ENCODE peak calls at places on chromosomes 5 and 9, in five cellular contexts. M is SK-N-SH, N is HepG2, B is IMR-90, V is K562. F is an unnamed sample.

GRCh38 chr9:131239307-131239975 is 36.9 kb downstream of the FAM78A start:
- DNase-seq in B (no peak), M (no peak), V (no peak), N (no peak), F (no peak)

GRCh38 chr9:135137398-135137832 is 49.9 kb downstream of the OLFM1 start:
- DNase-seq in V (peak; percentile 11), M (peak; percentile 58), N (no peak), B (no peak), F (no peak)

GRCh38 chr5:82749453-82749852 is 327.7 kb downstream of the TMEM167A start:
- DNase-seq in B (no peak), V (no peak), N (no peak), M (peak; percentile 36), F (no peak)

GRCh38 chr5:160635046-160635445 is 213.4 kb downstream of the PTTG1 start:
- DNase-seq in V (no peak), M (no peak), B (no peak), N (peak; percentile 23), F (no peak)

GRCh38 chr5:147558826-147559225 is 49.0 kb upstream of the DPYSL3 start:
- DNase-seq in V (no peak), M (peak; percentile 66), N (no peak), B (peak; percentile 81), F (no peak)

GRCh38 chr5:163758283-163758711 is 252.9 kb downstream of the MAT2B start:
- DNase-seq in B (peak; percentile 41), N (no peak), V (no peak), M (no peak), F (no peak)

GRCh38 chr5:102971693-102972293 is 148.1 kb downstream of the GIN1 start:
- DNase-seq in N (peak; percentile 1), M (no peak), V (no peak), B (peak; percentile 70), F (no peak)

GRCh38 chr5:171496431-171496830 is 77.0 kb downstream of the FGF18 start:
- DNase-seq in N (no peak), V (no peak), M (no peak), B (no peak), F (no peak)

GRCh38 chr5:69493235-69493925 is 790 bp downstream of the OCLN start:
- DNase-seq in M (peak; percentile 74), V (no peak), N (no peak), B (no peak), F (no peak)

GRCh38 chr5:75018805-75019587 is 33.4 kb downstream of the GCNT4 start:
- DNase-seq in B (no peak), V (no peak), N (no peak), M (no peak), F (no peak)

GRCh38 chr5:123976393-123977029 is 464.5 kb downstream of the CSNK1G3 start:
- DNase-seq in B (no peak), N (no peak), V (no peak), M (no peak), F (peak; percentile 55)

GRCh38 chr9:7185612-7186011 is 427.8 kb downstream of the KDM4C start:
- DNase-seq in B (peak; percentile 90), V (no peak), M (no peak), N (peak; percentile 42), F (no peak)

GRCh38 chr9:87071473-87071872 is 124.2 kb upstream of the GAS1 start:
- DNase-seq in B (no peak), V (no peak), M (no peak), N (no peak), F (no peak)

GRCh38 chr5:127068771-127069330 is 4.5 kb downstream of the C5orf63 start:
- DNase-seq in N (no peak), M (no peak), B (peak; percentile 47), V (no peak), F (no peak)

GRCh38 chr9:33289501-33289900 is 815 bp upstream of the NFX1 start:
- DNase-seq in M (peak; percentile 38), V (no peak), N (no peak), B (no peak), F (no peak)

GRCh38 chr5:56481147-56481997 is 248.2 kb upstream of the ANKRD55 start:
- DNase-seq in M (peak; percentile 70), B (peak; percentile 54), N (peak; percentile 35), V (no peak), F (peak; percentile 23)

GRCh38 chr5:164818440-164818839 is 1313.0 kb downstream of the MAT2B start:
- DNase-seq in V (no peak), M (no peak), B (no peak), N (no peak), F (no peak)

GRCh38 chr5:170752257-170753215 is 31.0 kb upstream of the GABRP start:
- DNase-seq in M (peak; percentile 40), V (no peak), N (no peak), B (no peak), F (no peak)

GRCh38 chr9:5650356-5651105 is 21.6 kb downstream of the RIC1 start:
- DNase-seq in M (no peak), N (no peak), V (no peak), B (no peak), F (no peak)

GRCh38 chr9:91395553-91396470 is 27.8 kb downstream of the NFIL3 start:
- DNase-seq in V (no peak), B (peak; percentile 93), M (no peak), N (no peak), F (peak; percentile 46)

GRCh38 chr5:127396490-127397155 is 106.0 kb downstream of the MEGF10 start:
- DNase-seq in B (no peak), M (no peak), N (no peak), V (no peak), F (no peak)

GRCh38 chr5:58786904-58787303 is 204.0 kb downstream of the RAB3C start:
- DNase-seq in M (no peak), V (no peak), B (no peak), N (no peak), F (no peak)

GRCh38 chr5:119840175-119840574 is 210.8 kb downstream of the FAM170A start:
- DNase-seq in V (no peak), B (no peak), N (no peak), M (no peak), F (no peak)

GRCh38 chr9:81542490-81542889 is 146.9 kb downstream of the TLE1 start:
- DNase-seq in B (no peak), V (no peak), M (no peak), N (no peak), F (no peak)

GRCh38 chr5:50807661-50808060 is 141.2 kb downstream of the PARP8 start:
- DNase-seq in B (peak; percentile 16), N (no peak), V (no peak), M (no peak), F (no peak)

GRCh38 chr9:129606161-129607025 is 14.5 kb downstream of the C9orf50 start:
- DNase-seq in N (peak; percentile 88), V (no peak), B (no peak), M (no peak), F (no peak)

GRCh38 chr5:108093186-108093585 is 288.7 kb downstream of the FBXL17 start:
- DNase-seq in B (peak; percentile 47), M (peak; percentile 41), V (no peak), N (no peak), F (no peak)

GRCh38 chr9:132141948-132142594 is 19.8 kb upstream of the NTNG2 start:
- DNase-seq in N (no peak), M (no peak), B (no peak), V (no peak), F (no peak)

GRCh38 chr9:14692536-14692917 is 705 bp downstream of the ZDHHC21 start:
- DNase-seq in B (no peak), V (no peak), M (no peak), N (peak; percentile 4), F (no peak)

GRCh38 chr5:16489322-16489791 is 23.8 kb upstream of the ZNF622 start:
- DNase-seq in B (peak; percentile 64), V (no peak), M (peak; percentile 54), N (peak; percentile 30), F (no peak)

GRCh38 chr5:64229163-64229774 is 63.6 kb downstream of the RNF180 start:
- DNase-seq in M (peak; percentile 57), N (peak; percentile 20), B (peak; percentile 39), V (peak; percentile 36), F (no peak)

GRCh38 chr5:90168399-90168798 is 241.2 kb downstream of the CETN3 start:
- DNase-seq in M (no peak), V (no peak), N (no peak), B (no peak), F (no peak)

GRCh38 chr5:55149396-55149795 is 10.6 kb upstream of the GPX8 start:
- DNase-seq in V (no peak), N (no peak), B (no peak), M (no peak), F (no peak)
- TF ChIP-seq MXI1 in V (no peak), N (no peak), B (no peak), M (no peak), F (no peak)

GRCh38 chr9:133665096-133665495 is 28.9 kb downstream of the DBH start:
- DNase-seq in N (no peak), M (no peak), V (no peak), B (no peak), F (no peak)

GRCh38 chr9:133666387-133666786 is 30.2 kb downstream of the DBH start:
- DNase-seq in N (no peak), M (no peak), B (no peak), V (no peak), F (no peak)

GRCh38 chr9:133664173-133664572 is 28.0 kb downstream of the DBH start:
- DNase-seq in M (peak; percentile 66), V (no peak), N (no peak), B (no peak), F (no peak)

GRCh38 chr9:133665535-133665934 is 29.4 kb downstream of the DBH start:
- DNase-seq in V (no peak), M (no peak), B (no peak), N (no peak), F (no peak)

GRCh38 chr9:133664651-133665050 is 28.5 kb downstream of the DBH start:
- DNase-seq in M (peak; percentile 68), N (no peak), V (no peak), B (no peak), F (no peak)
- TF ChIP-seq CTCF in M (no peak), N (peak; percentile 31), V (no peak), B (no peak), F (no peak)

GRCh38 chr5:14256026-14256690 is 113.0 kb downstream of the TRIO start:
- DNase-seq in B (no peak), N (no peak), M (no peak), V (no peak), F (no peak)
- TF ChIP-seq MXI1 in B (no peak), N (no peak), M (no peak), V (no peak), F (no peak)

DNA sequence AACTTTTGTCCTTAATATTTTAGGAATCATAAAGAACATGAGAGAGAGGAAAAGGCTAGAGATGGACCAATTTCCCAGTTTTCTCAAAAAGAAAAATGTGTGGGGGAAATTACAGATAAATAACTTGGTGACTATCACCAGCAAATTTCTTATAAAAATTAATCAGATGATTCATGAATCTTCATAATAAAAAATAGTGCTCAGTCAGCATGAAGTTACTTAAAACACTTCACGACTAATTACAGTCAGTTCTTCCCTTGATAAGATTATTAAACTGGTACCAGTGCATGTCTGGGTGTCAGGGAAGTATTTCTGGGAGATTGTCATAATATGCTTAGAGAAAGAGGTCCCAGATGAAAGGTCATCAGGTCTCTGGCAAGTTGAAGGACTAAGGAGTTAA is 133.0 kb downstream of the SNCAIP start:
- DNase-seq in B (no peak), V (no peak), N (no peak), M (no peak), F (no peak)
- TF ChIP-seq CTCF in B (no peak), V (no peak), N (no peak), M (no peak), F (no peak)